ENCODE peak calls at places on chromosomes 4 and X, in four cellular contexts. B is HL-60; J is CD4-positive, alpha-beta memory T cell; M is CD8-positive, alpha-beta T cell. X is an unnamed sample.

GRCh38 chrX:65926095-65927019 is 113.5 kb downstream of the VSIG4 start:
- DNase-seq in B (peak; percentile 41), M (peak; percentile 23), J (peak; percentile 74), X (no peak)

GRCh38 chr4:76007089-76007559 is at the start of gene CXCL9:
- DNase-seq in J (no peak), B (no peak), M (no peak), X (peak; percentile 61)

GRCh38 chrX:150692837-150693781 is at the start of gene MTMR1:
- DNase-seq in J (peak; percentile 58), B (no peak), M (peak; percentile 48), X (no peak)

GRCh38 chr4:139278956-139279722 is 886 bp downstream of the MGARP start:
- DNase-seq in M (peak; percentile 11), B (no peak), J (no peak), X (no peak)

GRCh38 chr4:30716671-30717207 is 3.4 kb upstream of the PCDH7 start:
- DNase-seq in B (no peak), M (no peak), J (no peak), X (no peak)

GRCh38 chr4:54050214-54050904 is 14.0 kb downstream of the CHIC2 start:
- DNase-seq in M (no peak), B (no peak), J (no peak), X (no peak)

GRCh38 chr4:55356991-55357461 is 11.0 kb downstream of the SRD5A3 start:
- DNase-seq in J (no peak), M (no peak), B (no peak), X (no peak)

GRCh38 chrX:109533631-109534030 is 3.0 kb upstream of the NXT2 start:
- DNase-seq in M (no peak), J (no peak), B (no peak), X (peak; percentile 57)

GRCh38 chr4:1053080-1053661 is 41.7 kb downstream of the FGFRL1 start:
- DNase-seq in J (no peak), M (no peak), B (no peak), X (no peak)

GRCh38 chrX:114584983-114585842 is 1.3 kb downstream of the HTR2C start:
- DNase-seq in M (no peak), J (no peak), B (no peak), X (no peak)

GRCh38 chr4:157141976-157142375 is 66.0 kb downstream of the GLRB start:
- DNase-seq in M (no peak), J (no peak), B (no peak), X (no peak)

GRCh38 chr4:166293551-166293950 is 420.5 kb downstream of the TLL1 start:
- DNase-seq in B (no peak), J (no peak), M (no peak), X (peak; percentile 36)

GRCh38 chrX:82141942-82142341 is 940.0 kb downstream of the SH3BGRL start:
- DNase-seq in M (no peak), B (no peak), J (peak; percentile 72), X (no peak)

GRCh38 chr4:154044118-154044517 is 255.2 kb upstream of the SFRP2 start:
- DNase-seq in J (no peak), B (no peak), M (no peak), X (no peak)

GRCh38 chr4:25879991-25880641 is 17.3 kb upstream of the SEL1L3 start:
- DNase-seq in B (no peak), J (no peak), M (no peak), X (no peak)

GRCh38 chrX:74458738-74459137 is 37.4 kb downstream of the SLC16A2 start:
- DNase-seq in M (no peak), B (no peak), J (no peak), X (peak; percentile 43)

GRCh38 chr4:124713213-124713592 is 671 bp upstream of the ANKRD50 start:
- DNase-seq in J (no peak), B (no peak), M (peak; percentile 5), X (no peak)

GRCh38 chr4:67087897-67088296 is 457.4 kb downstream of the CENPC start:
- DNase-seq in B (peak; percentile 12), M (peak; percentile 14), J (peak; percentile 6), X (peak; percentile 25)

GRCh38 chr4:155617312-155617711 is 49.3 kb upstream of the GUCY1A1 start:
- DNase-seq in J (no peak), M (no peak), B (no peak), X (no peak)

GRCh38 chr4:24965627-24966026 is 52.8 kb upstream of the CCDC149 start:
- DNase-seq in B (no peak), J (no peak), M (no peak), X (no peak)

GRCh38 chrX:2767631-2768455 is 16.0 kb downstream of the XG start:
- DNase-seq in M (no peak), J (no peak), B (peak; percentile 22), X (peak; percentile 74)

GRCh38 chr4:168876106-168876505 is 133.9 kb downstream of the CBR4 start:
- DNase-seq in J (no peak), M (no peak), B (no peak), X (no peak)

DNA sequence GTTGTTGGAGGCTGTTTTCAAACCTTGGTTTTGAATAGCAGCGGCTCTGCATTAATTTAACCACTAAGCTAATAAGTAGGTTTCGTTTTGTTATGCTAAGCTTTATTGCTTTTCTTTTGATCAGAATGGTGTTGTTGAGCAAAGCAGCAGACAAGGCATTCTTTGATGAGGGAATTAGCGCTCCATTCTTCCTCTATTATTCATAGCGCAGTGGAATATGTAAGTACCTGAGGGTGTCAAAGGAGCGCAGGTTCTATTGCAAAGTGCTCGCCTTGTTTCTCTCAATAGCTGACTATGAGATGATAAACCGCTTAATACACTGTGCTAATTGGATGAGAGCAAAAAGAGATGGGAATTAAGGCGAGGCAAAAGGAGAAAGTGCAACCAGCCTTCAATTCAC is 16.3 kb downstream of the ARX start:
- DNase-seq in B (no peak), M (no peak), J (no peak), X (no peak)
- H3K27me3 ChIP-seq in B (no peaks in the 10 kb centered on the region), M (no peaks in the 10 kb centered on the region), J (no peaks in the 10 kb centered on the region), X (peaks cover 28% of the 10 kb centered on the region)

DNA sequence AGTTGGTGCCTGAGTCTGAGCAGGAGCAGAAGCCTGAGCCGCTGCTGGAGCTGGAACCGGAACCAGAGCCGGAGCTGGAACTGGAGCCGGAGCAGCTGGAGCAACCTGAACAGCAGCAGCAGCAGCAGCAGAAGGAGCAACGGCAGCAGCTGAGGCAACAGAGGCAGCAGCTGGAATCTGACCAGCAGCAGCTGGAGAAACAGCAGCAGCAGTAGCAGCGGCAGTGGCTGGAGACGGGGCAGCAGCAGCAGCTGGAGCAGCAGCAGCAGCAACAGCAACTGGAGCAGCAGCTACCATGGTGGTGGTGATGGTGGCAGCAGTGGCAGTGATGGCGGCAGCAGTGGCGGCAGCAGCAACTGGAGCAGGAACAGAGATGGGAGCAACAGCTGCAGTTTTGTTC is 61.5 kb downstream of the AMOT start:
- DNase-seq in M (no peak), J (no peak), B (no peak), X (no peak)
- H3K27me3 ChIP-seq in M (no peaks in the 10 kb centered on the region), J (no peaks in the 10 kb centered on the region), B (no peaks in the 10 kb centered on the region), X (no peaks in the 10 kb centered on the region)

GRCh38 chrX:50470103-50471031 is at the start of gene DGKK:
- DNase-seq in B (no peak), J (no peak), M (no peak), X (no peak)
- H3K27me3 ChIP-seq in B (peaks cover 36% of the 10 kb centered on the region), J (no peaks in the 10 kb centered on the region), M (no peaks in the 10 kb centered on the region), X (peaks cover 64% of the 10 kb centered on the region)

GRCh38 chr4:82790060-82790660 is 8.4 kb downstream of the SCD5 start:
- DNase-seq in M (no peak), B (no peak), J (no peak), X (no peak)
- H3K27me3 ChIP-seq in M (no peaks in the 10 kb centered on the region), B (peaks cover 6% of the 10 kb centered on the region), J (no peaks in the 10 kb centered on the region), X (no peaks in the 10 kb centered on the region)

GRCh38 chrX:140274761-140275525 is 229.9 kb downstream of the SOX3 start:
- DNase-seq in M (no peak), J (no peak), B (no peak), X (peak; percentile 19)
- H3K27me3 ChIP-seq in M (no peaks in the 10 kb centered on the region), J (no peaks in the 10 kb centered on the region), B (no peaks in the 10 kb centered on the region), X (no peaks in the 10 kb centered on the region)

DNA sequence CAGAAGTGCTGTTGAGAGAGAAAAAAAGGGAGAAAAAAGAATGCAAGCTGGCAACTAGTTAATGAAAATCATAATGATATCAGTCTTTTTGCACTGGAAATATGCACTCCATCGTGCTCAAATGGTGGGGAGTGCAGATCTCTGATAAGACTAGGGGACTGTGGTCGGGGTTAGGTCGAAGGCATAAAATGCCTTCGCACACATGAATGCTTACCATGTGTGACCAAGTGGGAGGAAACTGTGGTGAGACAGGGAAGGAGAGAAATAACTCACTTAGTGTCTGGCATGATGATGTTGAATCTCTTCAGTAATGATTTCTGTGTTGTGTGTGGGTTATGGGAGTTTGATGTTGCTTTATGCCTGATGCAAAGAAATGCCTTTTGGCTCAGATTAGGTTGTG is 358.9 kb downstream of the FBXO8 start:
- DNase-seq in M (no peak), B (no peak), J (no peak), X (no peak)
- H3K27me3 ChIP-seq in M (no peaks in the 10 kb centered on the region), B (no peaks in the 10 kb centered on the region), J (no peaks in the 10 kb centered on the region), X (no peaks in the 10 kb centered on the region)

X was measured in foreskin keratinocyte.